ENCODE peak calls at places on chromosomes 16 and 17, in ten cellular contexts. One of them, this sample, is unnamed.

GRCh38 chr17:976316-976715 is 3.3 kb downstream of the NXN start:
- DNase-seq in hepatocyte: no peak
- DNase-seq in Karpas-422: no peak
- DNase-seq in GM23338: no peak
- DNase-seq in OCI-LY7: no peak
- DNase-seq in PC-3: no peak
- DNase-seq in MM.1S: no peak
- DNase-seq in SK-N-SH: no peak
- DNase-seq in HCT116: no peak
- DNase-seq in GM23248: peak; percentile 33
- DNase-seq in this sample: no peak

GRCh38 chr17:69150333-69150732 is 8.6 kb upstream of the ABCA6 start:
- DNase-seq in GM23248: no peak
- DNase-seq in SK-N-SH: no peak
- DNase-seq in hepatocyte: no peak
- DNase-seq in OCI-LY7: no peak
- DNase-seq in GM23338: no peak
- DNase-seq in HCT116: no peak
- DNase-seq in Karpas-422: no peak
- DNase-seq in MM.1S: no peak
- DNase-seq in PC-3: no peak
- DNase-seq in this sample: no peak

GRCh38 chr17:43094129-43094834 is 30.9 kb downstream of the BRCA1 start:
- DNase-seq in GM23338: no peak
- DNase-seq in HCT116: no peak
- DNase-seq in hepatocyte: no peak
- DNase-seq in SK-N-SH: no peak
- DNase-seq in OCI-LY7: no peak
- DNase-seq in Karpas-422: no peak
- DNase-seq in GM23248: peak; percentile 86
- DNase-seq in PC-3: no peak
- DNase-seq in MM.1S: no peak
- DNase-seq in this sample: no peak

GRCh38 chr16:66678314-66678713 is 18.2 kb downstream of the CMTM4 start:
- DNase-seq in GM23248: peak; percentile 23
- DNase-seq in GM23338: no peak
- DNase-seq in Karpas-422: no peak
- DNase-seq in hepatocyte: no peak
- DNase-seq in PC-3: no peak
- DNase-seq in MM.1S: no peak
- DNase-seq in SK-N-SH: no peak
- DNase-seq in OCI-LY7: no peak
- DNase-seq in HCT116: no peak
- DNase-seq in this sample: no peak

GRCh38 chr16:85392756-85393673 is 220.1 kb upstream of the GSE1 start:
- DNase-seq in SK-N-SH: no peak
- DNase-seq in Karpas-422: no peak
- DNase-seq in GM23338: no peak
- DNase-seq in hepatocyte: no peak
- DNase-seq in GM23248: no peak
- DNase-seq in OCI-LY7: no peak
- DNase-seq in PC-3: no peak
- DNase-seq in MM.1S: no peak
- DNase-seq in HCT116: no peak
- DNase-seq in this sample: no peak

GRCh38 chr17:33292981-33293867 is at the start of gene ASIC2:
- DNase-seq in SK-N-SH: peak; percentile 55
- DNase-seq in MM.1S: no peak
- DNase-seq in PC-3: peak; percentile 28
- DNase-seq in HCT116: no peak
- DNase-seq in OCI-LY7: no peak
- DNase-seq in GM23338: peak; percentile 85
- DNase-seq in GM23248: peak; percentile 45
- DNase-seq in hepatocyte: peak; percentile 70
- DNase-seq in Karpas-422: no peak
- DNase-seq in this sample: peak; percentile 29

GRCh38 chr16:72371307-72372081 is 199.5 kb upstream of the PMFBP1 start:
- DNase-seq in GM23338: peak; percentile 70
- DNase-seq in Karpas-422: no peak
- DNase-seq in MM.1S: no peak
- DNase-seq in HCT116: peak; percentile 15
- DNase-seq in OCI-LY7: no peak
- DNase-seq in GM23248: peak; percentile 50
- DNase-seq in SK-N-SH: no peak
- DNase-seq in hepatocyte: peak; percentile 48
- DNase-seq in PC-3: no peak
- DNase-seq in this sample: peak; percentile 15

GRCh38 chr17:46053911-46054534 is 55.0 kb downstream of the STH start:
- DNase-seq in GM23338: no peak
- DNase-seq in MM.1S: no peak
- DNase-seq in PC-3: peak; percentile 21
- DNase-seq in Karpas-422: no peak
- DNase-seq in OCI-LY7: no peak
- DNase-seq in SK-N-SH: no peak
- DNase-seq in HCT116: no peak
- DNase-seq in hepatocyte: no peak
- DNase-seq in GM23248: peak; percentile 61
- DNase-seq in this sample: no peak

DNA sequence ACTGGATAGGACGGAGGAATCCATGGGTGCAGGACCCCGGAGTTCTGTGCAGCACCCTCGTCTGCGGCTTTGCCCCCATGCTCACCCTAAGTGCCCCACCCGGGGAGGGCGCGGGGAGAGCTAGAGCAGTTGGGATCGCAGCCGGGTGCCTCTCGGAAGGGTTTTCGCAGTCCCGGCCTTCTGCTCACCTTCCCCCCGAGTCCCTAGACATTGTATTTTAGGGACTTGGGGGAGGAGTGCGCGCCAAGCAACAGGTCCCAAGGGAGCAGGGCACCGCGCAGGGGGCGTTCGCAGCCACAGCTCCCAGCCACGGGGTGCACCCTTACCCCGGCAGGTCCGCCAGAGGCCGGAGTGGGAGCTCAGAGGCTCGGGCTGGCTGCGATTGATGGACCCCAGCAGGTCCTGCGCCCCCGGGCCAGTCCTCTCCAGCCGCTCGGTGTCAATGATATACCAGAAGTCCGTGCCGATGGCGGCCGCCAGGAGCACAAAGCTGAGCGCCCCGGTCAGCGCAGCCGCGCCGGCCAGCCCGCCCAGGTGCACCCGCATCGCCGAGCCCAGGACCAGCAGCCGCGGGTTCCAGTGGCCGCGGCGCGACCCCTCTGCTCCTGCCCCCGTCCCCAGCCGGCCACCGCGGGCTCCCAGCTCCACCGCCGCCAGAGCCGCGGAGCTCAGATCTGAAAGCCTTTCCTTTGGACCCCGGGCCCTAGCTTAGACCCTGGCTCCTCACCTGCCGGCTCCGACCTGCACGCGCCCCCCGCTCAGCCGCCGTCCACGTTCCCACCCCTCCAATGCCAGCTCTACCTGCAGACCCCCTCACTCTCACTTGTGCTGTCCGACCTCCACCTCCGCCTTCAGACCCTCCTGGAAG is 784 bp downstream of the TMEM114 start:
- DNase-seq in PC-3: no peak
- DNase-seq in GM23338: peak; percentile 71
- DNase-seq in MM.1S: no peak
- DNase-seq in Karpas-422: no peak
- DNase-seq in SK-N-SH: peak; percentile 76
- DNase-seq in OCI-LY7: no peak
- DNase-seq in hepatocyte: no peak
- DNase-seq in GM23248: no peak
- DNase-seq in HCT116: no peak
- DNase-seq in this sample: no peak
- H3K9me2 ChIP-seq in PC-3: no peaks in the 10 kb centered on the region
- H3K9me2 ChIP-seq in GM23338: peaks cover 11% of the 10 kb centered on the region
- H3K9me2 ChIP-seq in MM.1S: no peaks in the 10 kb centered on the region
- H3K9me2 ChIP-seq in Karpas-422: no peaks in the 10 kb centered on the region
- H3K9me2 ChIP-seq in SK-N-SH: no peaks in the 10 kb centered on the region
- H3K9me2 ChIP-seq in OCI-LY7: no peaks in the 10 kb centered on the region
- H3K9me2 ChIP-seq in hepatocyte: no peaks in the 10 kb centered on the region
- H3K9me2 ChIP-seq in GM23248: no peaks in the 10 kb centered on the region
- H3K9me2 ChIP-seq in HCT116: no peaks in the 10 kb centered on the region
- H3K9me2 ChIP-seq in this sample: no peaks in the 10 kb centered on the region

GRCh38 chr17:29614345-29615047 is 8.2 kb downstream of the CORO6 start:
- DNase-seq in HCT116: no peak
- DNase-seq in OCI-LY7: no peak
- DNase-seq in Karpas-422: no peak
- DNase-seq in PC-3: no peak
- DNase-seq in GM23248: no peak
- DNase-seq in GM23338: peak; percentile 16
- DNase-seq in hepatocyte: no peak
- DNase-seq in SK-N-SH: peak; percentile 36
- DNase-seq in MM.1S: no peak
- DNase-seq in this sample: no peak

GRCh38 chr17:29612404-29613370 is 10.0 kb downstream of the CORO6 start:
- DNase-seq in HCT116: no peak
- DNase-seq in hepatocyte: no peak
- DNase-seq in MM.1S: no peak
- DNase-seq in GM23338: peak; percentile 38
- DNase-seq in PC-3: no peak
- DNase-seq in Karpas-422: no peak
- DNase-seq in OCI-LY7: no peak
- DNase-seq in SK-N-SH: peak; percentile 39
- DNase-seq in GM23248: no peak
- DNase-seq in this sample: no peak

GRCh38 chr17:29613856-29614255 is 8.9 kb downstream of the CORO6 start:
- DNase-seq in GM23248: no peak
- DNase-seq in GM23338: peak; percentile 47
- DNase-seq in OCI-LY7: no peak
- DNase-seq in PC-3: no peak
- DNase-seq in SK-N-SH: no peak
- DNase-seq in Karpas-422: no peak
- DNase-seq in MM.1S: no peak
- DNase-seq in hepatocyte: no peak
- DNase-seq in HCT116: no peak
- DNase-seq in this sample: no peak

GRCh38 chr17:29612094-29612403 is 10.7 kb downstream of the CORO6 start:
- DNase-seq in OCI-LY7: no peak
- DNase-seq in HCT116: no peak
- DNase-seq in GM23248: no peak
- DNase-seq in SK-N-SH: no peak
- DNase-seq in MM.1S: no peak
- DNase-seq in GM23338: no peak
- DNase-seq in Karpas-422: no peak
- DNase-seq in PC-3: no peak
- DNase-seq in hepatocyte: no peak
- DNase-seq in this sample: no peak

DNA sequence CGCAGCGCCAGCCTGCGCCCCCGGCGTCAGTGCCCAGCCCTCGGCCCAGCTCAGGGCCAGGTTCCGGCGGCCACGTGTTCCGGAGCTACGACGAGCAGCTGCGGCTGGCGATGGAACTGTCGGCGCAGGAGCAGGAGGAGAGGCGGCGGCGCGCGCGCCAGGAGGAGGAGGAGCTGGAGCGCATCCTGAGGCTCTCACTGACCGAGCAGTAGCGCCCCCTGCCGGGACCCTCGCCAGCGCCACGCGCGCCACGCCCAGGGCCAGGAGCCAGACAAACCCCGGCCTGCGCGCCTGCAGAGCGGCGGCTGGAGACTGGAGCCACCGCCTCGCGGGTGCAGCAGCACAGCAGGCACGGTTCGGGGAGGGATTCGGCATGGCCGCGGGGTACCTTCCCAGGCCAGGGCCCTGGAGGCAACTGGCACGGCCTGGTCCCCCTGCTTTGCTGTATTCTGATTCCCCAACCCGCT is 9.3 kb downstream of the CORO6 start:
- DNase-seq in OCI-LY7: peak; percentile 74
- DNase-seq in GM23248: peak; percentile 91
- DNase-seq in MM.1S: peak; percentile 88
- DNase-seq in Karpas-422: no peak
- DNase-seq in SK-N-SH: peak; percentile 35
- DNase-seq in GM23338: peak; percentile 96
- DNase-seq in HCT116: no peak
- DNase-seq in PC-3: no peak
- DNase-seq in hepatocyte: peak; percentile 90
- DNase-seq in this sample: no peak
- H3K4me1 ChIP-seq in OCI-LY7: peaks cover 43% of the 10 kb centered on the region
- H3K4me1 ChIP-seq in GM23248: no peaks in the 10 kb centered on the region
- H3K4me1 ChIP-seq in MM.1S: peaks cover 36% of the 10 kb centered on the region
- H3K4me1 ChIP-seq in Karpas-422: peaks cover 29% of the 10 kb centered on the region
- H3K4me1 ChIP-seq in SK-N-SH: no peaks in the 10 kb centered on the region
- H3K4me1 ChIP-seq in GM23338: peaks cover 26% of the 10 kb centered on the region
- H3K4me1 ChIP-seq in HCT116: peaks cover 27% of the 10 kb centered on the region
- H3K4me1 ChIP-seq in PC-3: peaks cover 16% of the 10 kb centered on the region
- H3K4me1 ChIP-seq in hepatocyte: peaks cover 26% of the 10 kb centered on the region
- H3K4me1 ChIP-seq in this sample: no peaks in the 10 kb centered on the region

GRCh38 chr16:78460428-78460827 is 361.0 kb downstream of the WWOX start:
- DNase-seq in HCT116: no peak
- DNase-seq in PC-3: peak; percentile 42
- DNase-seq in OCI-LY7: no peak
- DNase-seq in GM23338: no peak
- DNase-seq in SK-N-SH: no peak
- DNase-seq in Karpas-422: no peak
- DNase-seq in MM.1S: no peak
- DNase-seq in GM23248: no peak
- DNase-seq in hepatocyte: peak; percentile 26
- DNase-seq in this sample: no peak

GRCh38 chr16:78461496-78461938 is 362.1 kb downstream of the WWOX start:
- DNase-seq in HCT116: no peak
- DNase-seq in Karpas-422: no peak
- DNase-seq in SK-N-SH: no peak
- DNase-seq in PC-3: peak; percentile 58
- DNase-seq in MM.1S: no peak
- DNase-seq in GM23338: no peak
- DNase-seq in OCI-LY7: no peak
- DNase-seq in hepatocyte: no peak
- DNase-seq in GM23248: no peak
- DNase-seq in this sample: no peak

GRCh38 chr16:78463591-78463990 is 364.1 kb downstream of the WWOX start:
- DNase-seq in HCT116: no peak
- DNase-seq in hepatocyte: no peak
- DNase-seq in Karpas-422: no peak
- DNase-seq in OCI-LY7: no peak
- DNase-seq in PC-3: no peak
- DNase-seq in GM23338: no peak
- DNase-seq in GM23248: no peak
- DNase-seq in SK-N-SH: no peak
- DNase-seq in MM.1S: no peak
- DNase-seq in this sample: no peak

GRCh38 chr16:78461087-78461486 is 361.6 kb downstream of the WWOX start:
- DNase-seq in Karpas-422: no peak
- DNase-seq in GM23248: no peak
- DNase-seq in OCI-LY7: no peak
- DNase-seq in GM23338: no peak
- DNase-seq in SK-N-SH: no peak
- DNase-seq in hepatocyte: no peak
- DNase-seq in MM.1S: no peak
- DNase-seq in HCT116: no peak
- DNase-seq in PC-3: peak; percentile 1
- DNase-seq in this sample: no peak

DNA sequence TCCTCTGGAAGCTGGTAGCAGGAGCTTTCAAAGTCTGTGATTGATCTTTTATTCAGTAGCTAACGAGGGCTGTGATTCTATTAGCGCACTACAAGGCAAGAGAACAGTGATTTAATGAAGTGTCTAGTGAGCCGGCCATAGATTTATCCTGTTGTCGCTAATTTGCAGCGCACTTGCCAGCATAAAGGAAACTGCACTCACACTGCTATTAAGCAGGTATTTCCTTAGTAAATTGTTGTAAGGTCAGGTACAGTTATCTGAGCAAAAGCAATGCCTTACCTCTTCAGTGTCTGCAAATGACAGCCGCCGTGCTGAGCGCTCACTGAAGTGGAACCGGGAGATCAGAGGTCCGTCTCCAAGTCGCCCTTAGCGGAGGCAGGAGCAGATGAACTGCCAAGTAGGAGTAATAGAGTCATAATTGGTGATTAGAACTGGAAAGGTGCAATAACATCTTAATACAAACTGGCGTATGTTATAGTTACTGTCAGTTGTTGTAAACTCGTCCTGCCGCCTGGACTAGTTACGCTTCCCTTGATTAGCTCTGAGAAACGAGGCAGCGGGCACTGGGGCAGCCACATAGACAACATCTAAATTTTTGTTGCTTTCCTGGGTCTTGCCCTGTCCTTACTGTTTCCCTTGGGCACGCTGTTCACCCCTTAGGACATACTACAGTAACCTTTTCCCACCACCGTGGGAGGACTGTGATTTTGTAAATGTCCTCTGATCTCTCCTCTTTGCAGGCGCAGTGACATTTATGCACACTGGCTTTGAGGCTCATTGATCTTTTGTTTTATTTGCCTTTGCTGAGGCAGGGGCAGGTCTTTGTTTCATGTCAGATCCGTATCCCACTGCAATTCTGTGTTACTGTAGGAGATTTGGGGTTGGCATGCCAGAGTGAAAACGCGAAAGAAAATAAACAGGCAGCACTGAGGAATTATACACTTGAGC is 363.1 kb downstream of the WWOX start:
- DNase-seq in OCI-LY7: no peak
- DNase-seq in MM.1S: no peak
- DNase-seq in SK-N-SH: no peak
- DNase-seq in HCT116: no peak
- DNase-seq in hepatocyte: no peak
- DNase-seq in Karpas-422: no peak
- DNase-seq in GM23248: no peak
- DNase-seq in PC-3: no peak
- DNase-seq in GM23338: no peak
- DNase-seq in this sample: no peak
- H3K27ac ChIP-seq in OCI-LY7: no peak overlapping the region
- H3K27ac ChIP-seq in MM.1S: no peak overlapping the region
- H3K27ac ChIP-seq in SK-N-SH: no peak overlapping the region
- H3K27ac ChIP-seq in HCT116: no peak overlapping the region
- H3K27ac ChIP-seq in hepatocyte: no peak overlapping the region
- H3K27ac ChIP-seq in Karpas-422: no peak overlapping the region
- H3K27ac ChIP-seq in GM23248: no peak overlapping the region
- H3K27ac ChIP-seq in PC-3: no peak overlapping the region
- H3K27ac ChIP-seq in GM23338: no peak overlapping the region
- H3K27ac ChIP-seq in this sample: no peak overlapping the region

GRCh38 chr17:35212668-35213067 is 18.5 kb upstream of the SLC35G3 start:
- DNase-seq in hepatocyte: no peak
- DNase-seq in Karpas-422: no peak
- DNase-seq in GM23248: no peak
- DNase-seq in HCT116: no peak
- DNase-seq in SK-N-SH: no peak
- DNase-seq in PC-3: no peak
- DNase-seq in OCI-LY7: no peak
- DNase-seq in GM23338: no peak
- DNase-seq in MM.1S: no peak
- DNase-seq in this sample: no peak

GRCh38 chr17:35214192-35214591 is 20.0 kb upstream of the SLC35G3 start:
- DNase-seq in SK-N-SH: no peak
- DNase-seq in Karpas-422: no peak
- DNase-seq in GM23338: no peak
- DNase-seq in OCI-LY7: no peak
- DNase-seq in GM23248: no peak
- DNase-seq in MM.1S: no peak
- DNase-seq in PC-3: no peak
- DNase-seq in HCT116: no peak
- DNase-seq in hepatocyte: no peak
- DNase-seq in this sample: no peak

GRCh38 chr17:35214631-35215273 is 20.6 kb upstream of the SLC35G3 start:
- DNase-seq in MM.1S: no peak
- DNase-seq in OCI-LY7: no peak
- DNase-seq in HCT116: no peak
- DNase-seq in GM23338: no peak
- DNase-seq in GM23248: no peak
- DNase-seq in SK-N-SH: no peak
- DNase-seq in PC-3: no peak
- DNase-seq in Karpas-422: no peak
- DNase-seq in hepatocyte: no peak
- DNase-seq in this sample: no peak

GRCh38 chr17:35213412-35213925 is 19.3 kb upstream of the SLC35G3 start:
- DNase-seq in HCT116: no peak
- DNase-seq in MM.1S: no peak
- DNase-seq in Karpas-422: no peak
- DNase-seq in PC-3: no peak
- DNase-seq in GM23338: no peak
- DNase-seq in GM23248: no peak
- DNase-seq in OCI-LY7: no peak
- DNase-seq in hepatocyte: no peak
- DNase-seq in SK-N-SH: no peak
- DNase-seq in this sample: no peak

GRCh38 chr17:35210741-35211140 is 16.5 kb upstream of the SLC35G3 start:
- DNase-seq in GM23338: no peak
- DNase-seq in GM23248: no peak
- DNase-seq in hepatocyte: no peak
- DNase-seq in PC-3: no peak
- DNase-seq in Karpas-422: no peak
- DNase-seq in SK-N-SH: no peak
- DNase-seq in OCI-LY7: no peak
- DNase-seq in MM.1S: no peak
- DNase-seq in HCT116: no peak
- DNase-seq in this sample: no peak
- H3K9me2 ChIP-seq in GM23338: no peaks in the 10 kb centered on the region
- H3K9me2 ChIP-seq in GM23248: no peaks in the 10 kb centered on the region
- H3K9me2 ChIP-seq in hepatocyte: no peaks in the 10 kb centered on the region
- H3K9me2 ChIP-seq in PC-3: no peaks in the 10 kb centered on the region
- H3K9me2 ChIP-seq in Karpas-422: no peaks in the 10 kb centered on the region
- H3K9me2 ChIP-seq in SK-N-SH: no peaks in the 10 kb centered on the region
- H3K9me2 ChIP-seq in OCI-LY7: no peaks in the 10 kb centered on the region
- H3K9me2 ChIP-seq in MM.1S: no peaks in the 10 kb centered on the region
- H3K9me2 ChIP-seq in HCT116: no peaks in the 10 kb centered on the region
- H3K9me2 ChIP-seq in this sample: no peaks in the 10 kb centered on the region